ENCODE peak calls at places on chromosomes 4 and X, in six cellular contexts. N, W, C, F, K and A are unnamed samples.
A peak's percentile ranks its signal among the peaks of the same experiment; 100 is the strongest.

GRCh38 chr4:56976878-56977320 is 507 bp downstream of the NOA1 start:
- DNase-seq in N (peak; percentile 81), W (peak; percentile 63), C (no peak), F (peak; percentile 52), K (peak; percentile 56), A (peak; percentile 76)

GRCh38 chr4:109378076-109378475 is 55.5 kb upstream of the SEC24B start:
- DNase-seq in N (no peak), W (no peak), C (no peak), F (no peak), K (no peak), A (no peak)

GRCh38 chrX:72061091-72061490 is 70.6 kb downstream of the RTL5 start:
- DNase-seq in N (no peak), W (no peak), C (no peak), F (no peak), K (no peak), A (no peak)

GRCh38 chr4:47195706-47196105 is 164.3 kb downstream of the GABRB1 start:
- DNase-seq in N (peak; percentile 26), W (no peak), C (no peak), F (no peak), K (no peak), A (no peak)

GRCh38 chr4:78720994-78721677 is 55.0 kb upstream of the BMP2K start:
- DNase-seq in N (no peak), W (peak; percentile 34), C (no peak), F (peak; percentile 7), K (no peak), A (no peak)

GRCh38 chrX:111555559-111555958 is 44.1 kb downstream of the SERTM2 start:
- DNase-seq in N (no peak), W (no peak), C (no peak), F (no peak), K (no peak), A (no peak)

GRCh38 chr4:74414149-74414809 is 30.7 kb upstream of the AREG start:
- DNase-seq in N (no peak), W (no peak), C (no peak), F (no peak), K (no peak), A (no peak)

GRCh38 chr4:13542577-13543042 is 1.7 kb downstream of the NKX3-2 start:
- DNase-seq in N (peak; percentile 84), W (no peak), C (no peak), F (no peak), K (no peak), A (no peak)

GRCh38 chrX:1534321-1535168 is 2.4 kb downstream of the P2RY8 start:
- DNase-seq in N (no peak), W (no peak), C (no peak), F (peak; percentile 40), K (no peak), A (no peak)

GRCh38 chr4:102246416-102246815 is 98.9 kb downstream of the SLC39A8 start:
- DNase-seq in N (no peak), W (no peak), C (no peak), F (no peak), K (no peak), A (no peak)

GRCh38 chr4:89055157-89056080 is 1.6 kb downstream of the FAM13A start:
- DNase-seq in N (no peak), W (no peak), C (no peak), F (no peak), K (no peak), A (no peak)

GRCh38 chrX:121863976-121864375 is 816.6 kb downstream of the GLUD2 start:
- DNase-seq in N (no peak), W (no peak), C (no peak), F (no peak), K (no peak), A (no peak)

GRCh38 chr4:148310756-148311155 is 131.5 kb downstream of the NR3C2 start:
- DNase-seq in N (no peak), W (no peak), C (no peak), F (no peak), K (no peak), A (no peak)

GRCh38 chrX:66328950-66329596 is 165.0 kb downstream of the HEPH start:
- DNase-seq in N (no peak), W (peak; percentile 11), C (no peak), F (no peak), K (no peak), A (no peak)

GRCh38 chr4:113584407-113585150 is 177.0 kb downstream of the CAMK2D start:
- DNase-seq in N (no peak), W (no peak), C (peak; percentile 29), F (no peak), K (peak; percentile 24), A (no peak)

GRCh38 chrX:57900961-57901360 is 9.3 kb downstream of the ZXDA start:
- DNase-seq in N (no peak), W (no peak), C (no peak), F (no peak), K (peak; percentile 15), A (no peak)

GRCh38 chrX:103066606-103067005 is 2.6 kb upstream of the BEX1 start:
- DNase-seq in N (no peak), W (no peak), C (no peak), F (no peak), K (no peak), A (no peak)

GRCh38 chr4:158964728-158965124 is 138.2 kb upstream of the RAPGEF2 start:
- DNase-seq in N (peak; percentile 55), W (no peak), C (no peak), F (no peak), K (no peak), A (no peak)

GRCh38 chr4:189021831-189022230 is 882.6 kb downstream of the TRIML1 start:
- DNase-seq in N (no peak), W (no peak), C (peak; percentile 4), F (no peak), K (peak; percentile 43), A (no peak)